ENCODE peak calls at places on chromosomes 6 and 20, in nine cellular contexts. One of them, this sample, is unnamed.

GRCh38 chr6:158474961-158475343 is 84.9 kb upstream of the TMEM181 start:
- DNase-seq in A549: peak; percentile 40
- DNase-seq in GM23338: no peak
- DNase-seq in HCT116: no peak
- DNase-seq in Panc1: peak; percentile 57
- DNase-seq in K562: no peak
- DNase-seq in GM12878: no peak
- DNase-seq in HepG2: peak; percentile 20
- DNase-seq in SK-N-SH: no peak
- DNase-seq in this sample: no peak

GRCh38 chr6:158347335-158347734 is 35.1 kb downstream of the TULP4 start:
- DNase-seq in Panc1: no peak
- DNase-seq in K562: no peak
- DNase-seq in A549: no peak
- DNase-seq in HepG2: no peak
- DNase-seq in HCT116: no peak
- DNase-seq in GM23338: no peak
- DNase-seq in GM12878: no peak
- DNase-seq in SK-N-SH: no peak
- DNase-seq in this sample: no peak

GRCh38 chr6:49653438-49653837 is 16.8 kb upstream of the RHAG start:
- DNase-seq in HepG2: no peak
- DNase-seq in GM12878: no peak
- DNase-seq in HCT116: no peak
- DNase-seq in K562: no peak
- DNase-seq in A549: no peak
- DNase-seq in Panc1: no peak
- DNase-seq in SK-N-SH: no peak
- DNase-seq in GM23338: no peak
- DNase-seq in this sample: no peak

GRCh38 chr6:143368426-143368825 is 82.1 kb downstream of the ADAT2 start:
- DNase-seq in Panc1: no peak
- DNase-seq in HepG2: no peak
- DNase-seq in K562: peak; percentile 57
- DNase-seq in A549: no peak
- DNase-seq in GM23338: no peak
- DNase-seq in SK-N-SH: no peak
- DNase-seq in GM12878: peak; percentile 56
- DNase-seq in HCT116: no peak
- DNase-seq in this sample: peak; percentile 6

GRCh38 chr6:133242761-133243590 is 1.8 kb downstream of the EYA4 start:
- DNase-seq in HepG2: no peak
- DNase-seq in K562: no peak
- DNase-seq in A549: no peak
- DNase-seq in GM12878: no peak
- DNase-seq in SK-N-SH: peak; percentile 25
- DNase-seq in GM23338: peak; percentile 45
- DNase-seq in HCT116: no peak
- DNase-seq in Panc1: no peak
- DNase-seq in this sample: no peak

GRCh38 chr20:53208110-53208908 is 236.2 kb downstream of the TSHZ2 start:
- DNase-seq in GM12878: no peak
- DNase-seq in GM23338: peak; percentile 85
- DNase-seq in HCT116: no peak
- DNase-seq in Panc1: no peak
- DNase-seq in A549: no peak
- DNase-seq in K562: peak; percentile 48
- DNase-seq in HepG2: no peak
- DNase-seq in SK-N-SH: peak; percentile 17
- DNase-seq in this sample: no peak

GRCh38 chr20:54017846-54018245 is 52.5 kb downstream of the BCAS1 start:
- DNase-seq in HepG2: no peak
- DNase-seq in GM23338: no peak
- DNase-seq in HCT116: no peak
- DNase-seq in SK-N-SH: no peak
- DNase-seq in A549: no peak
- DNase-seq in Panc1: no peak
- DNase-seq in GM12878: peak; percentile 88
- DNase-seq in K562: no peak
- DNase-seq in this sample: no peak

GRCh38 chr6:7332090-7332745 is 19.2 kb upstream of the SSR1 start:
- DNase-seq in A549: no peak
- DNase-seq in HCT116: no peak
- DNase-seq in GM12878: no peak
- DNase-seq in GM23338: no peak
- DNase-seq in HepG2: peak; percentile 42
- DNase-seq in SK-N-SH: no peak
- DNase-seq in K562: no peak
- DNase-seq in Panc1: no peak
- DNase-seq in this sample: no peak

GRCh38 chr6:135941275-135941674 is 89.8 kb downstream of the PDE7B start:
- DNase-seq in HepG2: no peak
- DNase-seq in GM12878: no peak
- DNase-seq in SK-N-SH: no peak
- DNase-seq in GM23338: no peak
- DNase-seq in A549: no peak
- DNase-seq in HCT116: no peak
- DNase-seq in Panc1: no peak
- DNase-seq in K562: no peak
- DNase-seq in this sample: no peak

GRCh38 chr20:19758888-19759331 is 852 bp downstream of the RIN2 start:
- DNase-seq in K562: no peak
- DNase-seq in SK-N-SH: peak; percentile 65
- DNase-seq in Panc1: no peak
- DNase-seq in GM23338: peak; percentile 79
- DNase-seq in HepG2: peak; percentile 74
- DNase-seq in A549: peak; percentile 55
- DNase-seq in HCT116: no peak
- DNase-seq in GM12878: no peak
- DNase-seq in this sample: no peak

GRCh38 chr6:40714576-40715500 is 127.7 kb upstream of the LRFN2 start:
- DNase-seq in HepG2: peak; percentile 97
- DNase-seq in HCT116: no peak
- DNase-seq in Panc1: peak; percentile 13
- DNase-seq in A549: peak; percentile 18
- DNase-seq in SK-N-SH: no peak
- DNase-seq in K562: peak; percentile 38
- DNase-seq in GM23338: no peak
- DNase-seq in GM12878: no peak
- DNase-seq in this sample: no peak

GRCh38 chr6:75349262-75349984 is 64.8 kb upstream of the TMEM30A start:
- DNase-seq in Panc1: no peak
- DNase-seq in HCT116: no peak
- DNase-seq in SK-N-SH: peak; percentile 60
- DNase-seq in K562: peak; percentile 27
- DNase-seq in A549: no peak
- DNase-seq in GM23338: peak; percentile 74
- DNase-seq in HepG2: no peak
- DNase-seq in GM12878: no peak
- DNase-seq in this sample: no peak

GRCh38 chr6:37239950-37240713 is 17.4 kb upstream of the TBC1D22B start:
- DNase-seq in HCT116: peak; percentile 71
- DNase-seq in Panc1: peak; percentile 85
- DNase-seq in K562: peak; percentile 98
- DNase-seq in GM23338: no peak
- DNase-seq in SK-N-SH: peak; percentile 41
- DNase-seq in HepG2: peak; percentile 85
- DNase-seq in A549: no peak
- DNase-seq in GM12878: peak; percentile 69
- DNase-seq in this sample: peak; percentile 96

GRCh38 chr20:11373391-11373790 is 544.3 kb upstream of the BTBD3 start:
- DNase-seq in GM23338: no peak
- DNase-seq in Panc1: no peak
- DNase-seq in HCT116: no peak
- DNase-seq in GM12878: no peak
- DNase-seq in SK-N-SH: no peak
- DNase-seq in A549: no peak
- DNase-seq in K562: no peak
- DNase-seq in HepG2: no peak
- DNase-seq in this sample: no peak

GRCh38 chr6:131979515-131980337 is 28.6 kb upstream of the CCN2 start:
- DNase-seq in A549: no peak
- DNase-seq in HCT116: no peak
- DNase-seq in HepG2: no peak
- DNase-seq in SK-N-SH: no peak
- DNase-seq in GM12878: no peak
- DNase-seq in K562: no peak
- DNase-seq in GM23338: no peak
- DNase-seq in Panc1: no peak
- DNase-seq in this sample: no peak

GRCh38 chr6:6524951-6525350 is 63.6 kb upstream of the LY86 start:
- DNase-seq in Panc1: no peak
- DNase-seq in A549: no peak
- DNase-seq in GM12878: no peak
- DNase-seq in SK-N-SH: no peak
- DNase-seq in HCT116: no peak
- DNase-seq in GM23338: no peak
- DNase-seq in K562: no peak
- DNase-seq in HepG2: no peak
- DNase-seq in this sample: no peak

GRCh38 chr20:57410398-57411323 is 19.5 kb downstream of the RBM38 start:
- DNase-seq in K562: no peak
- DNase-seq in GM23338: no peak
- DNase-seq in GM12878: no peak
- DNase-seq in HCT116: no peak
- DNase-seq in HepG2: no peak
- DNase-seq in A549: no peak
- DNase-seq in SK-N-SH: no peak
- DNase-seq in Panc1: no peak
- DNase-seq in this sample: no peak

GRCh38 chr20:22686097-22686496 is 101.7 kb upstream of the FOXA2 start:
- DNase-seq in HCT116: peak; percentile 46
- DNase-seq in K562: peak; percentile 44
- DNase-seq in Panc1: no peak
- DNase-seq in HepG2: peak; percentile 32
- DNase-seq in SK-N-SH: peak; percentile 60
- DNase-seq in GM23338: peak; percentile 85
- DNase-seq in A549: peak; percentile 80
- DNase-seq in GM12878: no peak
- DNase-seq in this sample: no peak

GRCh38 chr6:146587448-146587847 is 11.3 kb upstream of the ADGB start:
- DNase-seq in HepG2: no peak
- DNase-seq in Panc1: no peak
- DNase-seq in GM23338: no peak
- DNase-seq in HCT116: no peak
- DNase-seq in GM12878: no peak
- DNase-seq in K562: no peak
- DNase-seq in SK-N-SH: no peak
- DNase-seq in A549: no peak
- DNase-seq in this sample: peak; percentile 9
- TF ChIP-seq REST in HepG2: no peak
- TF ChIP-seq REST in Panc1: no peak
- TF ChIP-seq REST in GM23338: no peak
- TF ChIP-seq REST in HCT116: no peak
- TF ChIP-seq REST in GM12878: no peak
- TF ChIP-seq REST in K562: no peak
- TF ChIP-seq REST in SK-N-SH: no peak
- TF ChIP-seq REST in A549: no peak
- TF ChIP-seq REST in this sample: no peak

DNA sequence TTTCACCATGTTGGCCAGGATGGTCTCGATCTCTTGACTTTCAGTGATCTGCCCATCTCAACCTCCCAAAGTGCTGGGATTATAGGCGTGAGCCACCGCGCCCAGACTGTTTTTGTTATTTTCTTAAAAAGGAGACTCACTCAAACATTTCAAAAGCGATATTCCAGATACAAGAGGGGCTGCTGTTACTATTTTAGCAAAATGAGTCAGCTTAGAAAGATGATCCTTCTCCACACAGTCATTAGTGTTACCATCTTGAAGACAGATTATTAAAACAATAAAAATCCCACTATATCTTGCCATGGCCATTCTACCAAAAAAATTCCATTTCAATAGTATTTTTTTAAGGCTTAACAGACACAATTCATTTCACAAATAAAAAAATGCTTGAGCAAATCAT is 102.8 kb downstream of the PREP start:
- DNase-seq in HCT116: no peak
- DNase-seq in HepG2: no peak
- DNase-seq in GM23338: no peak
- DNase-seq in A549: no peak
- DNase-seq in SK-N-SH: no peak
- DNase-seq in Panc1: no peak
- DNase-seq in K562: no peak
- DNase-seq in GM12878: no peak
- DNase-seq in this sample: no peak
- TF ChIP-seq CTCF in HCT116: no peak
- TF ChIP-seq CTCF in HepG2: no peak
- TF ChIP-seq CTCF in GM23338: no peak
- TF ChIP-seq CTCF in A549: no peak
- TF ChIP-seq CTCF in SK-N-SH: no peak
- TF ChIP-seq CTCF in Panc1: no peak
- TF ChIP-seq CTCF in K562: no peak
- TF ChIP-seq CTCF in GM12878: no peak
- TF ChIP-seq CTCF in this sample: no peak

DNA sequence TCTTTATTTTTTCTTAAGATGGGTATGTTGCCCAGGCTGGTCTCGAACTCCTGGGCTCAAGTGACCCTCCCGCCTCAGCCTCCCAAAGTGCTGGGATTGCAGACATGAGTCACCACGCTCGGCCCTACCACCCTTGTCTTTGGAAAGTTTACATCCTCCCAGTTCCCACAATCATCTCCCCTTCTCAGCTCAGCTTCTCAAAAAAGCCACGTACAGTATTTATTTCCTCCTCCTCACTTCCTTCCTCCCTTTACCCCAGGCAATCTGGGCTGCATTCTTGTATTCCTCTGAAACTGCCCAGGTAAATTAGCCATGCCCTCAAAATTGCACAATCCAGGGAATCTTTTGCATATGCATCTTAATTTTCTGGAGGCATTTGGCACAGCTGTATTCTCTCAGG is 7.4 kb upstream of the SLC23A2 start:
- DNase-seq in K562: no peak
- DNase-seq in HCT116: no peak
- DNase-seq in GM12878: no peak
- DNase-seq in Panc1: no peak
- DNase-seq in SK-N-SH: no peak
- DNase-seq in GM23338: no peak
- DNase-seq in HepG2: no peak
- DNase-seq in A549: no peak
- DNase-seq in this sample: peak; percentile 24
- TF ChIP-seq REST in K562: no peak
- TF ChIP-seq REST in HCT116: no peak
- TF ChIP-seq REST in GM12878: no peak
- TF ChIP-seq REST in Panc1: no peak
- TF ChIP-seq REST in SK-N-SH: no peak
- TF ChIP-seq REST in GM23338: no peak
- TF ChIP-seq REST in HepG2: no peak
- TF ChIP-seq REST in A549: no peak
- TF ChIP-seq REST in this sample: no peak

DNA sequence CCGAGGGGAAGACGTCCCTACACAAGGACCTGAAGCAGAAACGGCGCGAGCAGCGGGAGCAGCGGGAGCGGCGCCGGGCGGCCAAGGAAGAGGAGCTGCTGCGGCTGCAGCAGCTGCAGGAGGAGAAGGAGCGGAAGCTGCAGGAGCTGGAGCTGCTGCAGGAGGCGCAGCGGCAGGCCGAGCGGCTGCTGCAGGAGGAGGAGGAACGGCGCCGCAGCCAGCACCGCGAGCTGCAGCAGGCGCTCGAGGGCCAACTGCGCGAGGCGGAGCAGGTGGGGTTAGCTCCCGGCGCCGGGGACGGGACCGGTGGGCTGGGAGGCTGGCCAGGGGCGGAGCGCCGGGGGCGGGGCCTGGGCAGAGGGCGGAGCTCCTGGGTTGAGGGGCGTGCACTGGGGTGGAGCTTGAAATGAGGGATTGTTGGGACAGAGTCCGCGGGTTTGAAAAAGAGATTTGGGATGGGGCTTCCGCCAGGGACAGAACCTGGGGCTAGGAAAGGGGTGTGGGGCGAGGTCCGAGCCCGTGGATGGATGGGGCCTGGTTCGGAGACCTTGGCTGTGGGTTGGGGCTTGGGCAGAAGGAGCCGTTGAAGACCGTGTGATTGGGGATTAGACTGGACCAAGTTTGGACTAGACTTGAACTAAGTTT is 20.7 kb downstream of the DEF6 start:
- DNase-seq in SK-N-SH: peak; percentile 99
- DNase-seq in GM12878: no peak
- DNase-seq in HepG2: peak; percentile 86
- DNase-seq in K562: no peak
- DNase-seq in A549: peak; percentile 75
- DNase-seq in GM23338: peak; percentile 95
- DNase-seq in HCT116: no peak
- DNase-seq in Panc1: no peak
- DNase-seq in this sample: no peak
- TF ChIP-seq CTCF in SK-N-SH: no peak
- TF ChIP-seq CTCF in GM12878: no peak
- TF ChIP-seq CTCF in HepG2: peak; percentile 63
- TF ChIP-seq CTCF in K562: no peak
- TF ChIP-seq CTCF in A549: no peak
- TF ChIP-seq CTCF in GM23338: no peak
- TF ChIP-seq CTCF in HCT116: no peak
- TF ChIP-seq CTCF in Panc1: no peak
- TF ChIP-seq CTCF in this sample: no peak

This sample was measured in HL-60.